ENCODE peak calls at places on chromosomes 2 and 18, in nine cellular contexts. P is endothelial cell; H is occipital lobe; V is Jurkat, Clone E6-1; Q is fibroblast of mammary gland; X is NCI-H2081; D is HFFc6; S is NCI-H2171 treated with DMSO at 0.1 percent for 48 hours; E is MV-4-11. N is an unnamed sample.

GRCh38 chr2:53880756-53881155 is 21.0 kb upstream of the GPR75 start:
- DNase-seq in H (no peak), P (no peak), D (peak; percentile 58), S (no peak), Q (peak; percentile 78), V (no peak), X (no peak), E (no peak), N (peak; percentile 15)

GRCh38 chr18:250685-251084 is 17.2 kb downstream of the THOC1 start:
- DNase-seq in V (no peak), S (peak; percentile 83), P (no peak), D (peak; percentile 19), X (no peak), E (no peak), H (no peak), Q (peak; percentile 54), N (no peak)

GRCh38 chr18:21391074-21391673 is 149.1 kb downstream of the GREB1L start:
- DNase-seq in D (peak; percentile 90), E (no peak), P (no peak), H (no peak), S (no peak), X (peak; percentile 93), V (no peak), Q (peak; percentile 84), N (no peak)

GRCh38 chr2:169478339-169478738 is 955 bp upstream of the BBS5 start:
- DNase-seq in E (no peak), V (no peak), H (no peak), S (no peak), D (no peak), P (no peak), X (no peak), Q (peak; percentile 75), N (peak; percentile 16)

GRCh38 chr2:43020990-43021677 is 205.3 kb downstream of the ZFP36L2 start:
- DNase-seq in Q (no peak), X (no peak), S (no peak), V (no peak), E (no peak), H (no peak), D (no peak), P (no peak), N (peak; percentile 57)

GRCh38 chr2:96508521-96509113 is 3.5 kb upstream of the NEURL3 start:
- DNase-seq in X (no peak), V (no peak), D (no peak), Q (no peak), S (no peak), P (no peak), E (no peak), H (no peak), N (no peak)

GRCh38 chr2:120396519-120397361 is 50.8 kb downstream of the INHBB start:
- DNase-seq in D (no peak), Q (no peak), X (no peak), V (no peak), H (no peak), S (no peak), E (no peak), P (no peak), N (no peak)

GRCh38 chr18:26468931-26469340 is 79.4 kb downstream of the KCTD1 start:
- DNase-seq in H (no peak), S (peak; percentile 88), Q (no peak), X (peak; percentile 69), E (no peak), D (no peak), P (peak; percentile 55), V (peak; percentile 12), N (no peak)

GRCh38 chr2:38898256-38898655 is 8.6 kb downstream of the ARHGEF33 start:
- DNase-seq in P (no peak), X (no peak), Q (peak; percentile 20), E (no peak), S (no peak), H (no peak), D (no peak), V (no peak), N (no peak)

GRCh38 chr2:166803314-166803986 is 84.8 kb upstream of the XIRP2 start:
- DNase-seq in S (no peak), D (no peak), X (peak; percentile 21), V (peak; percentile 40), E (no peak), Q (no peak), P (no peak), H (no peak), N (no peak)

GRCh38 chr2:25539141-25539540 is 134.2 kb downstream of the DTNB start:
- DNase-seq in P (no peak), E (no peak), X (no peak), Q (peak; percentile 19), S (no peak), H (no peak), V (no peak), D (no peak), N (peak; percentile 43)

GRCh38 chr2:11389551-11390528 is 45.4 kb upstream of the ROCK2 start:
- DNase-seq in P (no peak), H (no peak), Q (no peak), E (no peak), S (no peak), X (no peak), V (no peak), D (no peak), N (no peak)

GRCh38 chr2:46909771-46910419 is 5.7 kb downstream of the MCFD2 start:
- DNase-seq in Q (peak; percentile 85), S (no peak), D (peak; percentile 87), X (no peak), H (no peak), E (peak; percentile 35), V (no peak), P (no peak), N (no peak)

GRCh38 chr2:237209885-237210284 is 124.2 kb downstream of the COPS8 start:
- DNase-seq in D (no peak), Q (peak; percentile 59), H (no peak), S (no peak), P (no peak), E (no peak), V (no peak), X (no peak), N (no peak)

GRCh38 chr2:128786800-128787478 is 468.3 kb upstream of the HS6ST1 start:
- DNase-seq in D (no peak), P (peak; percentile 26), S (no peak), Q (peak; percentile 8), X (no peak), V (no peak), H (no peak), E (no peak), N (peak; percentile 38)

GRCh38 chr2:181605889-181606837 is 50.7 kb downstream of the CERKL start:
- DNase-seq in S (no peak), D (no peak), H (no peak), Q (no peak), X (no peak), V (no peak), P (no peak), E (peak; percentile 74), N (no peak)

GRCh38 chr2:28691774-28692281 is 59.8 kb upstream of the PPP1CB start:
- DNase-seq in S (no peak), D (peak; percentile 41), Q (peak; percentile 56), V (no peak), E (no peak), X (no peak), H (no peak), P (peak; percentile 45), N (no peak)

GRCh38 chr18:43758734-43759133 is 481.4 kb upstream of the SYT4 start:
- DNase-seq in Q (no peak), X (no peak), P (no peak), V (no peak), H (no peak), S (no peak), E (no peak), D (no peak), N (no peak)

GRCh38 chr2:10517351-10518043 is 69.4 kb upstream of the ODC1 start:
- DNase-seq in H (no peak), D (no peak), X (no peak), P (no peak), V (no peak), Q (no peak), S (no peak), E (no peak), N (no peak)

GRCh38 chr2:62195421-62196277 is at the start of gene B3GNT2:
- DNase-seq in P (peak; percentile 76), D (peak; percentile 46), V (peak; percentile 59), S (peak; percentile 66), E (peak; percentile 57), X (peak; percentile 78), Q (peak; percentile 57), H (peak; percentile 76), N (peak; percentile 91)

GRCh38 chr2:164810843-164811242 is 30.8 kb downstream of the COBLL1 start:
- DNase-seq in E (no peak), D (no peak), S (no peak), V (no peak), P (no peak), H (no peak), X (no peak), Q (peak; percentile 19), N (no peak)

GRCh38 chr2:225041871-225042799 is at the start of gene DOCK10:
- DNase-seq in E (peak; percentile 50), D (peak; percentile 13), S (peak; percentile 5), X (peak; percentile 20), H (peak; percentile 33), V (peak; percentile 17), Q (peak; percentile 66), P (peak; percentile 45), N (peak; percentile 56)

GRCh38 chr2:88692187-88692586 is 714 bp downstream of the RPIA start:
- DNase-seq in D (no peak), P (peak; percentile 20), S (no peak), E (peak; percentile 32), V (peak; percentile 23), X (no peak), Q (peak; percentile 10), H (no peak), N (no peak)

GRCh38 chr2:33484042-33484621 is 7.7 kb downstream of the RASGRP3 start:
- DNase-seq in H (no peak), Q (no peak), X (no peak), D (no peak), E (peak; percentile 15), V (no peak), P (no peak), S (no peak), N (no peak)

GRCh38 chr18:65954372-65954771 is 203.6 kb downstream of the CDH7 start:
- DNase-seq in E (no peak), P (no peak), X (no peak), Q (no peak), D (no peak), H (no peak), S (no peak), V (no peak), N (no peak)

GRCh38 chr2:224271854-224272620 is 129.9 kb downstream of the FAM124B start:
- DNase-seq in V (no peak), H (no peak), X (no peak), Q (no peak), D (no peak), E (no peak), P (no peak), S (no peak), N (no peak)

GRCh38 chr2:212294816-212295215 is 243.8 kb downstream of the ERBB4 start:
- DNase-seq in S (peak; percentile 97), Q (no peak), E (no peak), P (no peak), V (no peak), H (no peak), D (no peak), X (peak; percentile 98), N (peak; percentile 30)

GRCh38 chr2:26414291-26414690 is 12.6 kb downstream of the DRC1 start:
- DNase-seq in V (no peak), E (no peak), Q (peak; percentile 19), H (no peak), S (peak; percentile 15), X (peak; percentile 16), P (no peak), D (no peak), N (peak; percentile 16)

GRCh38 chr2:88451647-88452150 is 794 bp downstream of the FOXI3 start:
- DNase-seq in H (no peak), D (no peak), V (no peak), Q (no peak), S (peak; percentile 4), P (peak; percentile 28), E (no peak), X (peak; percentile 24), N (no peak)

GRCh38 chr18:35837922-35838496 is 134.5 kb upstream of the RMP24 start:
- DNase-seq in P (no peak), S (no peak), H (no peak), E (no peak), X (no peak), V (no peak), D (no peak), Q (no peak), N (no peak)

GRCh38 chr2:47060652-47061170 is 94.4 kb downstream of the STPG4 start:
- DNase-seq in H (peak; percentile 36), E (no peak), P (no peak), Q (no peak), S (no peak), V (no peak), X (no peak), D (no peak), N (no peak)